ENCODE peak calls at places on chromosomes 4 and X, in eight cellular contexts. J is GOT3, L is cardiac fibroblast, B is pancreas, W is dorsolateral prefrontal cortex, A is activated T-cell treated with anti-CD3 and anti-CD28 coated beads for 1 hour, U is HT-29, O is germinal center. V is an unnamed sample.

GRCh38 chrX:57900961-57901360 is 9.3 kb downstream of the ZXDA start:
- DNase-seq in O (no peak), W (no peak), U (no peak), L (peak), J (no peak), B (no peak), A (no peak), V (no peak)

GRCh38 chr4:2290974-2291704 is 29.2 kb upstream of the MXD4 start:
- DNase-seq in J (no peak), O (peak), L (no peak), U (no peak), A (peak), B (no peak), W (peak), V (no peak)

GRCh38 chr4:174314770-174315169 is 31.1 kb downstream of the CEP44 start:
- DNase-seq in A (no peak), J (no peak), B (no peak), U (peak), L (peak), W (no peak), O (no peak), V (no peak)

GRCh38 chr4:139558235-139559094 is 2.4 kb upstream of the SETD7 start:
- DNase-seq in W (no peak), O (no peak), J (no peak), B (peak), L (no peak), A (no peak), U (no peak), V (no peak)

GRCh38 chrX:124573458-124573857 is 227.1 kb downstream of the SH2D1A start:
- DNase-seq in U (no peak), B (no peak), A (no peak), W (no peak), O (no peak), L (peak), J (no peak), V (no peak)

GRCh38 chr4:4726051-4726450 is 133.4 kb upstream of the MSX1 start:
- DNase-seq in J (no peak), U (no peak), B (no peak), L (peak), W (no peak), A (no peak), O (no peak), V (no peak)

GRCh38 chrX:56130013-56130412 is 102.1 kb upstream of the KLF8 start:
- DNase-seq in B (peak), U (peak), L (no peak), A (no peak), W (no peak), J (no peak), O (no peak), V (no peak)

GRCh38 chrX:148288451-148288850 is 212.0 kb upstream of the AFF2 start:
- DNase-seq in A (no peak), J (no peak), L (no peak), W (no peak), B (no peak), O (no peak), U (no peak), V (no peak)

GRCh38 chrX:36856849-36857248 is 151.3 kb upstream of the FAM47C start:
- DNase-seq in L (peak), U (peak), B (no peak), W (no peak), J (no peak), A (no peak), O (no peak), V (no peak)

GRCh38 chr4:111506706-111507105 is 638.5 kb upstream of the FAM241A start:
- DNase-seq in B (no peak), A (no peak), W (no peak), U (no peak), O (no peak), J (no peak), L (peak), V (no peak)

GRCh38 chr4:95162867-95163266 is 385.9 kb downstream of the UNC5C start:
- DNase-seq in B (no peak), U (no peak), A (no peak), W (no peak), J (no peak), O (no peak), L (no peak), V (no peak)

GRCh38 chr4:128880662-128881061 is 71.2 kb downstream of the JADE1 start:
- DNase-seq in W (no peak), J (no peak), L (peak), U (no peak), O (no peak), A (no peak), B (no peak), V (no peak)

GRCh38 chrX:37509349-37509748 is 62.1 kb upstream of the LANCL3 start:
- DNase-seq in U (peak), O (no peak), J (no peak), B (no peak), L (peak), W (no peak), A (no peak), V (no peak)

GRCh38 chr4:169024762-169025161 is 14.7 kb upstream of the CBR4 start:
- DNase-seq in U (peak), J (no peak), W (no peak), L (peak), B (no peak), O (peak), A (no peak), V (no peak)

GRCh38 chrX:154596290-154596929 is 11.5 kb downstream of the CTAG1A start:
- DNase-seq in B (no peak), W (no peak), L (peak), A (no peak), O (no peak), J (no peak), U (no peak), V (no peak)

GRCh38 chr4:7052923-7053715 is 9.9 kb downstream of the TADA2B start:
- DNase-seq in B (no peak), J (no peak), W (no peak), U (no peak), L (no peak), O (no peak), A (no peak), V (no peak)

GRCh38 chr4:154618708-154619315 is 6.4 kb upstream of the FGG start:
- DNase-seq in W (peak), A (peak), U (peak), L (peak), B (peak), J (no peak), O (peak), V (no peak)

GRCh38 chr4:152956650-152957436 is 20.7 kb downstream of the FHDC1 start:
- DNase-seq in W (no peak), J (no peak), A (no peak), U (no peak), B (no peak), L (peak), O (no peak), V (no peak)

GRCh38 chr4:83074086-83074704 is 39.2 kb downstream of the COPS4 start:
- DNase-seq in A (peak), J (no peak), L (peak), B (no peak), U (peak), W (no peak), O (peak), V (no peak)

GRCh38 chr4:112840061-112840460 is 203.1 kb downstream of the LARP7 start:
- DNase-seq in L (peak), J (no peak), U (no peak), O (no peak), W (no peak), B (no peak), A (no peak), V (no peak)

GRCh38 chr4:77308843-77309242 is 151.8 kb downstream of the CCNG2 start:
- DNase-seq in L (peak), B (no peak), U (peak), J (no peak), W (no peak), O (peak), A (no peak), V (no peak)

GRCh38 chrX:149570668-149571067 is 16.6 kb downstream of the MAGEA9B start:
- DNase-seq in J (no peak), O (no peak), U (no peak), L (peak), A (no peak), B (no peak), W (no peak), V (no peak)

GRCh38 chr4:53432528-53433424 is 55.3 kb downstream of the FIP1L1 start:
- DNase-seq in A (no peak), L (no peak), W (no peak), J (no peak), B (no peak), O (no peak), U (no peak), V (no peak)

GRCh38 chrX:129522184-129523059 is 868 bp downstream of the SMARCA1 start:
- DNase-seq in O (peak), A (no peak), L (peak), J (no peak), B (peak), W (peak), U (peak), V (no peak)

GRCh38 chr4:3047464-3048286 is 26.7 kb downstream of the HTT-AS start:
- DNase-seq in U (peak), O (peak), L (peak), A (peak), B (peak), W (peak), J (no peak), V (no peak)

GRCh38 chr4:7109169-7109568 is 41.3 kb upstream of the GRPEL1 start:
- DNase-seq in U (no peak), J (no peak), W (no peak), O (no peak), A (no peak), B (no peak), L (no peak), V (no peak)

GRCh38 chrX:39559229-39559628 is 538.5 kb downstream of the BCOR start:
- DNase-seq in L (peak), O (no peak), A (no peak), U (no peak), W (no peak), J (no peak), B (no peak), V (no peak)

GRCh38 chr4:77196866-77197265 is 39.9 kb downstream of the CCNG2 start:
- DNase-seq in L (no peak), U (no peak), B (no peak), O (peak), W (no peak), J (no peak), A (no peak), V (no peak)

GRCh38 chr4:106160560-106160959 is 155.4 kb downstream of the TBCK start:
- DNase-seq in J (no peak), W (no peak), A (no peak), B (no peak), L (peak), O (no peak), U (no peak), V (no peak)

GRCh38 chrX:19709812-19710518 is 177.4 kb downstream of the SH3KBP1 start:
- DNase-seq in L (peak), U (no peak), W (no peak), B (no peak), O (no peak), J (no peak), A (no peak), V (no peak)